ENCODE peak calls at places on chromosomes 1 and 21, in four cellular contexts. F, X, Z and N are unnamed samples.

GRCh38 chr1:41758904-41759548 is 159.7 kb downstream of the HIVEP3 start:
- DNase-seq in F (no peak), X (no peak), Z (no peak), N (peak; percentile 73)

GRCh38 chr1:21217812-21218596 is 41.3 kb upstream of the EIF4G3 start:
- DNase-seq in F (peak; percentile 16), X (peak; percentile 19), Z (peak; percentile 73), N (peak; percentile 46)

GRCh38 chr1:147600119-147601111 is 59.1 kb downstream of the BCL9 start:
- DNase-seq in F (no peak), X (no peak), Z (no peak), N (no peak)

GRCh38 chr1:85438353-85438752 is 26.6 kb downstream of the DDAH1 start:
- DNase-seq in F (no peak), X (no peak), Z (no peak), N (no peak)

GRCh38 chr1:17741052-17741451 is 14.1 kb upstream of the ACTL8 start:
- DNase-seq in F (no peak), X (no peak), Z (no peak), N (no peak)

GRCh38 chr21:31873275-31873695 is 465 bp downstream of the HUNK start:
- DNase-seq in F (no peak), X (no peak), Z (no peak), N (peak; percentile 17)

GRCh38 chr1:90411155-90411554 is 305.9 kb downstream of the BARHL2 start:
- DNase-seq in F (no peak), X (no peak), Z (no peak), N (no peak)

GRCh38 chr1:156394082-156394481 is 25.1 kb downstream of the RHBG start:
- DNase-seq in F (no peak), X (no peak), Z (peak; percentile 58), N (no peak)

GRCh38 chr1:56676571-56677035 is 31.5 kb downstream of the PRKAA2 start:
- DNase-seq in F (no peak), X (no peak), Z (no peak), N (peak; percentile 68)

GRCh38 chr1:117572546-117572945 is 33.3 kb upstream of the TENT5C start:
- DNase-seq in F (no peak), X (peak; percentile 33), Z (no peak), N (no peak)

GRCh38 chr1:81664341-81664740 is 136.4 kb upstream of the ADGRL2 start:
- DNase-seq in F (no peak), X (no peak), Z (no peak), N (peak; percentile 67)

GRCh38 chr1:43525995-43526394 is 4.7 kb upstream of the PTPRF start:
- DNase-seq in F (no peak), X (no peak), Z (no peak), N (peak; percentile 72)

GRCh38 chr1:27536767-27537166 is 46.8 kb upstream of the WASF2 start:
- DNase-seq in F (no peak), X (no peak), Z (no peak), N (peak; percentile 86)